ENCODE peak calls at places on chromosomes 11 and 22, in seven cellular contexts. A is central memory CD4-positive, alpha-beta T cell; U is activated CD4-positive, alpha-beta T cell treated with anti-CD3 and anti-CD28 coated beads, Interleukin-2, amount 10 ng/mL, durations not matched to agents 7 days and 5 days; N is fibroblast of lung; Q is C1 segment of cervical spinal cord; X is GDM1; Y is NCI-H69. O is an unnamed sample.

GRCh38 chr22:24510694-24511625 is 15.8 kb downstream of the UPB1 start:
- DNase-seq in A (no peak), U (no peak), N (peak), Q (no peak), X (no peak), Y (peak), O (peak)

GRCh38 chr22:32830473-32830872 is 29.0 kb downstream of the TIMP3 start:
- DNase-seq in A (no peak), U (no peak), N (no peak), Q (no peak), X (no peak), Y (no peak), O (no peak)

GRCh38 chr22:26445577-26446275 is 16.7 kb downstream of the ASPHD2 start:
- DNase-seq in A (no peak), U (no peak), N (no peak), Q (no peak), X (no peak), Y (peak), O (no peak)

GRCh38 chr22:25170426-25170980 is 29.2 kb upstream of the CRYBB3 start:
- DNase-seq in A (no peak), U (no peak), N (no peak), Q (no peak), X (no peak), Y (no peak), O (no peak)

GRCh38 chr11:109612481-109612880 is 190.5 kb downstream of the C11orf87 start:
- DNase-seq in A (no peak), U (no peak), N (no peak), Q (no peak), X (no peak), Y (no peak), O (no peak)

GRCh38 chr11:103993502-103993901 is 42.9 kb upstream of the DDI1 start:
- DNase-seq in A (no peak), U (no peak), N (peak), Q (no peak), X (no peak), Y (no peak), O (no peak)

GRCh38 chr11:87421422-87421821 is 383.7 kb downstream of the TMEM135 start:
- DNase-seq in A (peak), U (peak), N (peak), Q (no peak), X (peak), Y (peak), O (peak)

GRCh38 chr22:30260276-30260675 is 6.4 kb downstream of the OSM start:
- DNase-seq in A (no peak), U (no peak), N (no peak), Q (no peak), X (no peak), Y (no peak), O (no peak)

GRCh38 chr22:42619261-42620063 is 4.8 kb upstream of the POLDIP3 start:
- DNase-seq in A (no peak), U (no peak), N (no peak), Q (no peak), X (no peak), Y (no peak), O (no peak)

GRCh38 chr11:12778506-12778905 is 104.3 kb downstream of the TEAD1 start:
- DNase-seq in A (no peak), U (no peak), N (no peak), Q (no peak), X (no peak), Y (no peak), O (no peak)

GRCh38 chr11:133078591-133079179 is 453.6 kb downstream of the OPCML start:
- DNase-seq in A (no peak), U (peak), N (peak), Q (peak), X (peak), Y (peak), O (peak)

GRCh38 chr11:1481861-1482441 is 4.6 kb downstream of the MOB2 start:
- DNase-seq in A (no peak), U (no peak), N (no peak), Q (no peak), X (no peak), Y (no peak), O (no peak)

GRCh38 chr22:41092847-41093371 is 517 bp downstream of the EP300 start:
- DNase-seq in A (peak), U (peak), N (peak), Q (peak), X (no peak), Y (peak), O (peak)

GRCh38 chr11:22656128-22656527 is 10.3 kb upstream of the GAS2 start:
- DNase-seq in A (no peak), U (no peak), N (no peak), Q (no peak), X (no peak), Y (peak), O (no peak)

GRCh38 chr22:48953830-48954229 is 873.8 kb downstream of the BRD1 start:
- DNase-seq in A (no peak), U (no peak), N (no peak), Q (no peak), X (no peak), Y (no peak), O (no peak)

O was measured in KBM-7.